ENCODE peak calls at places on chromosome 1, in six cellular contexts. J, P, K, Z, X and L are unnamed samples.

GRCh38 chr1:22359427-22359826 is 92.2 kb upstream of the ZBTB40 start:
- DNase-seq in J (no peak), K (no peak), X (no peak), P (no peak), Z (no peak), L (no peak)

GRCh38 chr1:93769767-93770166 is 88.1 kb upstream of the BCAR3 start:
- DNase-seq in J (no peak), P (no peak), X (no peak), Z (no peak), K (no peak), L (no peak)

GRCh38 chr1:119141020-119141424 is 569 bp upstream of the WARS2 start:
- DNase-seq in K (no peak), X (no peak), J (no peak), P (peak; percentile 54), Z (no peak), L (no peak)

GRCh38 chr1:48469616-48470500 is 2.1 kb downstream of the SPATA6 start:
- DNase-seq in X (no peak), Z (peak; percentile 69), J (no peak), P (no peak), K (peak; percentile 50), L (no peak)

GRCh38 chr1:110877364-110877763 is 4.4 kb downstream of the CD53 start:
- DNase-seq in J (no peak), P (no peak), Z (no peak), K (no peak), X (no peak), L (no peak)

GRCh38 chr1:37724575-37724974 is 32.3 kb downstream of the CDCA8 start:
- DNase-seq in X (no peak), P (no peak), Z (no peak), J (no peak), K (no peak), L (no peak)

GRCh38 chr1:12087797-12088314 is 24.8 kb downstream of the TNFRSF8 start:
- DNase-seq in Z (no peak), X (no peak), P (no peak), J (no peak), K (peak; percentile 65), L (peak; percentile 85)

GRCh38 chr1:200306954-200307754 is 102.7 kb downstream of the ZNF281 start:
- DNase-seq in K (no peak), P (no peak), J (peak; percentile 79), Z (no peak), X (no peak), L (peak; percentile 54)

GRCh38 chr1:154943649-154944421 is 7.3 kb upstream of the PMVK start:
- DNase-seq in Z (no peak), X (no peak), P (peak; percentile 68), J (peak; percentile 53), K (no peak), L (peak; percentile 65)

GRCh38 chr1:15153842-15154479 is 414 bp downstream of the TMEM51 start:
- DNase-seq in P (peak; percentile 85), K (no peak), Z (no peak), X (no peak), J (peak; percentile 51), L (peak; percentile 77)

GRCh38 chr1:221418346-221418745 is 323.5 kb downstream of the DUSP10 start:
- DNase-seq in P (no peak), K (no peak), J (no peak), X (no peak), Z (no peak), L (no peak)

GRCh38 chr1:205480349-205481278 is 23.9 kb upstream of the CDK18 start:
- DNase-seq in K (peak; percentile 65), Z (no peak), J (no peak), X (no peak), P (no peak), L (peak; percentile 87)

GRCh38 chr1:29499101-29499650 is 262.9 kb downstream of the PTPRU start:
- DNase-seq in X (no peak), K (no peak), Z (no peak), P (no peak), J (no peak), L (no peak)

GRCh38 chr1:224162768-224163167 is 20.3 kb upstream of the DEGS1 start:
- DNase-seq in X (no peak), J (no peak), K (no peak), P (no peak), Z (no peak), L (no peak)

GRCh38 chr1:157105988-157106812 is 6.6 kb upstream of the ETV3L start:
- DNase-seq in Z (no peak), K (no peak), J (peak; percentile 59), P (no peak), X (no peak), L (peak; percentile 88)

GRCh38 chr1:11719313-11720032 is 16.5 kb upstream of the AGTRAP start:
- DNase-seq in X (no peak), P (peak; percentile 81), K (peak; percentile 86), J (peak; percentile 25), Z (peak; percentile 77), L (peak; percentile 84)

GRCh38 chr1:42944207-42944928 is 14.3 kb downstream of the SLC2A1 start:
- DNase-seq in Z (no peak), P (no peak), K (peak; percentile 63), X (no peak), J (no peak), L (no peak)

GRCh38 chr1:54501849-54502248 is 46.2 kb upstream of the ACOT11 start:
- DNase-seq in K (no peak), J (no peak), Z (no peak), X (no peak), P (no peak), L (no peak)

GRCh38 chr1:182278144-182279054 is 113.2 kb downstream of the GLUL start:
- DNase-seq in X (no peak), P (no peak), K (no peak), Z (no peak), J (no peak), L (no peak)

GRCh38 chr1:28064064-28064463 is 24.3 kb downstream of the EYA3 start:
- DNase-seq in K (no peak), P (no peak), X (peak; percentile 38), Z (no peak), J (peak; percentile 60), L (no peak)

GRCh38 chr1:184032306-184033135 is 5.0 kb downstream of the COLGALT2 start:
- DNase-seq in P (no peak), Z (no peak), X (no peak), K (no peak), J (no peak), L (no peak)

GRCh38 chr1:116826818-116827606 is 72.8 kb downstream of the CD2 start:
- DNase-seq in P (no peak), J (peak; percentile 75), K (no peak), X (no peak), Z (no peak), L (peak; percentile 82)

GRCh38 chr1:27000092-27000816 is 6.8 kb downstream of the TRNP1 start:
- DNase-seq in J (no peak), P (no peak), X (no peak), Z (no peak), K (no peak), L (no peak)

GRCh38 chr1:59150537-59151386 is 146.1 kb upstream of the FGGY start:
- DNase-seq in P (no peak), X (peak; percentile 98), Z (peak; percentile 75), J (peak; percentile 98), K (no peak), L (peak; percentile 48)

GRCh38 chr1:150577557-150578277 is 1.7 kb downstream of the MCL1 start:
- DNase-seq in Z (no peak), X (no peak), J (no peak), K (no peak), P (no peak), L (no peak)

GRCh38 chr1:96598416-96599168 is 123.0 kb upstream of the PTBP2 start:
- DNase-seq in J (no peak), Z (no peak), K (no peak), P (no peak), X (no peak), L (no peak)

GRCh38 chr1:40664167-40664537 is 1.3 kb downstream of the RIMS3 start:
- DNase-seq in P (no peak), X (no peak), Z (no peak), K (no peak), J (no peak), L (no peak)

GRCh38 chr1:40664791-40665190 is 691 bp downstream of the RIMS3 start:
- DNase-seq in X (no peak), P (no peak), Z (no peak), J (no peak), K (no peak), L (no peak)

GRCh38 chr1:40663324-40664166 is 1.9 kb downstream of the RIMS3 start:
- DNase-seq in Z (no peak), P (peak; percentile 39), K (no peak), J (no peak), X (no peak), L (no peak)

GRCh38 chr1:40662864-40663263 is 2.6 kb downstream of the RIMS3 start:
- DNase-seq in P (no peak), K (no peak), X (no peak), J (peak; percentile 49), Z (no peak), L (no peak)

GRCh38 chr1:40665335-40666171 is at the start of gene RIMS3:
- DNase-seq in J (peak; percentile 85), K (peak; percentile 80), X (no peak), Z (peak; percentile 52), P (peak; percentile 86), L (peak; percentile 98)
- TF ChIP-seq CTCF in J (no peak), K (peak; percentile 32), X (no peak), Z (no peak), P (no peak), L (peak; percentile 38)

GRCh38 chr1:201944002-201944401 is 2.3 kb downstream of the LMOD1 start:
- DNase-seq in J (no peak), P (no peak), K (no peak), Z (no peak), X (no peak), L (no peak)

GRCh38 chr1:201946224-201946908 is at the start of gene LMOD1:
- DNase-seq in Z (peak; percentile 74), P (peak; percentile 91), K (no peak), X (no peak), J (no peak), L (peak; percentile 33)

GRCh38 chr1:201945863-201946223 is 505 bp downstream of the LMOD1 start:
- DNase-seq in Z (no peak), P (no peak), J (no peak), X (no peak), K (no peak), L (no peak)

GRCh38 chr1:201944639-201945038 is 1.7 kb downstream of the LMOD1 start:
- DNase-seq in J (no peak), X (no peak), Z (no peak), K (no peak), P (no peak), L (no peak)

GRCh38 chr1:201945157-201945556 is 1.2 kb downstream of the LMOD1 start:
- DNase-seq in P (peak; percentile 28), K (no peak), J (no peak), Z (no peak), X (no peak), L (no peak)
- TF ChIP-seq CTCF in P (no peak), K (no peak), J (no peak), Z (no peak), X (peak; percentile 37), L (no peak)

GRCh38 chr1:17075470-17076255 is 21.8 kb upstream of the SDHB start:
- DNase-seq in J (peak; percentile 23), X (no peak), K (no peak), Z (no peak), P (peak; percentile 68), L (peak; percentile 77)
- TF ChIP-seq CTCF in J (peak; percentile 13), X (peak; percentile 65), K (peak; percentile 20), Z (no peak), P (peak; percentile 43), L (peak; percentile 15)

GRCh38 chr1:220272047-220272840 is at the start of gene RAB3GAP2:
- DNase-seq in J (peak; percentile 100), X (peak; percentile 85), K (peak; percentile 97), P (peak; percentile 95), Z (peak; percentile 93), L (peak; percentile 98)
- TF ChIP-seq CTCF in J (no peak), X (no peak), K (no peak), P (no peak), Z (no peak), L (no peak)